ENCODE peak calls at places on chromosomes 5 and 9, in five cellular contexts. P, L, V, Z and H are unnamed samples.

GRCh38 chr9:81687521-81688261 is 1.7 kb downstream of the TLE1 start:
- DNase-seq in P (no peak), L (no peak), V (peak; percentile 61), Z (peak; percentile 70), H (peak; percentile 30)

GRCh38 chr9:134943411-134943810 is 25.7 kb upstream of the FCN1 start:
- DNase-seq in P (no peak), L (no peak), V (no peak), Z (no peak), H (no peak)

GRCh38 chr5:9829621-9830020 is 199.5 kb upstream of the TAS2R1 start:
- DNase-seq in P (no peak), L (no peak), V (no peak), Z (no peak), H (no peak)

GRCh38 chr9:88438819-88439218 is 50.6 kb downstream of the SPIN1 start:
- DNase-seq in P (no peak), L (no peak), V (no peak), Z (no peak), H (no peak)

GRCh38 chr9:129570450-129571297 is 50.2 kb downstream of the C9orf50 start:
- DNase-seq in P (peak; percentile 90), L (peak; percentile 70), V (peak; percentile 74), Z (peak; percentile 73), H (peak; percentile 49)

GRCh38 chr5:86999951-87000350 is 267.7 kb upstream of the RASA1 start:
- DNase-seq in P (no peak), L (no peak), V (no peak), Z (no peak), H (no peak)

GRCh38 chr5:74233571-74233970 is 407.0 kb downstream of the ENC1 start:
- DNase-seq in P (peak; percentile 84), L (no peak), V (no peak), Z (no peak), H (no peak)

GRCh38 chr5:172929371-172929838 is 29.8 kb upstream of the RPL26L1 start:
- DNase-seq in P (peak; percentile 99), L (no peak), V (no peak), Z (no peak), H (no peak)

GRCh38 chr5:98631311-98632054 is 142.0 kb upstream of the RGMB start:
- DNase-seq in P (peak; percentile 68), L (no peak), V (no peak), Z (no peak), H (no peak)

GRCh38 chr5:91109634-91110033 is 273.5 kb downstream of the ARRDC3 start:
- DNase-seq in P (no peak), L (no peak), V (no peak), Z (no peak), H (no peak)

GRCh38 chr5:82106207-82106606 is 134.4 kb downstream of the ATG10 start:
- DNase-seq in P (peak; percentile 32), L (no peak), V (peak; percentile 19), Z (no peak), H (no peak)

GRCh38 chr5:139181835-139182452 is 16.2 kb downstream of the SIL1 start:
- DNase-seq in P (peak; percentile 66), L (peak; percentile 36), V (peak; percentile 27), Z (no peak), H (no peak)

GRCh38 chr9:109249615-109250014 is 71.2 kb downstream of the EPB41L4B start:
- DNase-seq in P (no peak), L (no peak), V (no peak), Z (no peak), H (no peak)

GRCh38 chr5:598564-598890 is 13.6 kb upstream of the CEP72 start:
- DNase-seq in P (no peak), L (no peak), V (no peak), Z (no peak), H (no peak)

GRCh38 chr5:91281409-91281808 is 101.7 kb downstream of the ARRDC3 start:
- DNase-seq in P (peak; percentile 85), L (peak; percentile 34), V (no peak), Z (no peak), H (no peak)

GRCh38 chr9:20186231-20186630 is 397.4 kb upstream of the SLC24A2 start:
- DNase-seq in P (no peak), L (no peak), V (no peak), Z (no peak), H (no peak)

GRCh38 chr9:26955222-26955903 is 849 bp upstream of the IFT74 start:
- DNase-seq in P (no peak), L (no peak), V (no peak), Z (no peak), H (no peak)

GRCh38 chr9:90979138-90979551 is 177.5 kb downstream of the SYK start:
- DNase-seq in P (no peak), L (no peak), V (no peak), Z (no peak), H (no peak)

GRCh38 chr9:90061187-90061586 is 456.4 kb downstream of the GADD45G start:
- DNase-seq in P (no peak), L (no peak), V (no peak), Z (no peak), H (no peak)

GRCh38 chr9:133634024-133634691 is 2.0 kb upstream of the DBH start:
- DNase-seq in P (no peak), L (no peak), V (no peak), Z (no peak), H (no peak)

GRCh38 chr5:166595274-166595951 is 1696.0 kb upstream of the WWC1 start:
- DNase-seq in P (no peak), L (no peak), V (no peak), Z (no peak), H (no peak)

GRCh38 chr9:7371032-7371431 is 428.5 kb downstream of the DMAC1 start:
- DNase-seq in P (no peak), L (no peak), V (no peak), Z (no peak), H (no peak)

GRCh38 chr5:13107553-13107952 is 836.9 kb downstream of the DNAH5 start:
- DNase-seq in P (no peak), L (no peak), V (no peak), Z (no peak), H (no peak)

DNA sequence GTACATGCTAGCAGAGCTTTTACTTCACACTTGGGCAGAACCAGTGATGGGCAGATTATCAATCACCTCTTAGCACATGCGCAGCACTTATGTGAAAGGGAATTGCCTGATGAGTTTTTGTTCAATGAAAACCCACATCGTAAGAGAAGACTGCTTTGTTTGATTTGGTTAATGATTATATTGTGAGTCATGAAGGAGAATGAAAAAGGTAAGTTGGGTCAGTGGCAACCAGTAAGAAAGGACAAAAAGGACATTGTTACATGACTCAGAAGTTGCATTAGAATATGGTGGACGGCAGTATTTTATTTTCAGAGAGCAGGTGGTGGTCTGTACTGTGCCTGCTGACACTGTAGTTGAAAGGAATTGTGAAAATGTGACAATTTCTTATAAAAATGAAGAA is 127.4 kb downstream of the AOPEP start:
- DNase-seq in P (peak; percentile 32), L (peak; percentile 75), V (no peak), Z (no peak), H (no peak)
- TF ChIP-seq POLR2A in P (no peak), L (no peak), V (no peak), Z (peak; percentile 37), H (no peak)

GRCh38 chr5:123097871-123098735 is 9.1 kb downstream of the PRDM6 start:
- DNase-seq in P (no peak), L (no peak), V (no peak), Z (no peak), H (no peak)
- TF ChIP-seq CTCF in P (no peak), L (no peak), V (no peak), Z (no peak), H (no peak)

GRCh38 chr5:150300496-150301169 is 2.1 kb downstream of the ARSI start:
- DNase-seq in P (no peak), L (no peak), V (no peak), Z (no peak), H (no peak)
- H3K4me3 ChIP-seq in P (peak overlapping the region; percentile 6), L (no peak overlapping the region), V (no peak overlapping the region), Z (no peak overlapping the region), H (no peak overlapping the region)

GRCh38 chr9:94726495-94727191 is at the start of gene AOPEP:
- DNase-seq in P (peak; percentile 93), L (peak; percentile 90), V (peak; percentile 98), Z (peak; percentile 99), H (peak; percentile 97)
- TF ChIP-seq POLR2A in P (peak; percentile 77), L (peak; percentile 89), V (peak; percentile 81), Z (peak; percentile 80), H (no peak)

DNA sequence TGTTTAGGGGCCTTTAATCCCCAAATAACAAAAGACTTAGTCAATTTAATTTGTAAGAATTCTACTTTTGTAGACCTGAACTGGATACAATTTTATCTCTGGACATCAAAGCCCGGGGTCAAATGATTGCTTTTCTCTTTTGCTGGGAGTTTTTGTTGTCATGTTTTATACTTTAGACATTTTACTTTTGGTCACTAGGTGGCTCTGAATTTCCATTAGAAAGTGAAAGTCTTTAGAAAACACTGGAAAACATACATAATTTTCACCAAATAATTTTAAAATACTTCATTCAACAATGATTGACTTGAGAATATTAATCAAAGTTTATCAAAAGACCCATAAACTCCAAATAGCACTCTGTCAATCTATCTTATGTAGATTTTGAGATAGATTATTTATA is 2.8 kb upstream of the PCA3 start:
- DNase-seq in P (peak; percentile 7), L (no peak), V (no peak), Z (no peak), H (no peak)
- TF ChIP-seq CTCF in P (peak; percentile 50), L (peak; percentile 42), V (no peak), Z (peak; percentile 29), H (no peak)

DNA sequence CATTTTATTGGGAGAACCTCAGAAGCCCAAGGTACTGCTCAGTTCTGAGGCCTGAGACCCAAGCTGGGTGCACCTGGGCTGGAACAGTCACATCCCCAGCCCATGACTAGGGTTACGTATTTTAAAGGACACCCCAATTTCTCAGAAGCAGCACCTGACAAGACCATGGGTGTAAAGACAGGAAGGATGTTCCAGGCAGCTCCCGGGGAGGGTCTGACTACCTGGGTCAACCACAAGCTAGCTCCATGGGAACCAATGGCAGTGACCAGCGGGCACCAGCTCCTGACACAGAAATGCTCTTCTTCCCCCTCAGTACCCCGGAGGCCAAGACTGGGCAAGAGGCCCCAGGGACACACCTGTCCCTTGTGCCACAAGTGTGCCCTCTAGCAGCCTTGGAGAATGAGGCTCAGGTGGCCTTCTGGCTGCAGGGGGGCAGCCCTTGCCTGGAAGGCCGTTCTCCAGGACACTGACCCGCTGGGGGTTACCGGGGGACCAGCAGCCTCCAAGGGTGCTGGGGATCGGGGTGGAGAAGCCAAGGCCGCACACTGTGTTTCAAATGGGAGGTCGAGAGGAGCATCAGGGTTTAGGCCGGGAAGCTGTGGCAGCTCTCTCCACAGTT is 52.6 kb downstream of the IPPK start:
- DNase-seq in P (no peak), L (no peak), V (peak; percentile 23), Z (peak; percentile 40), H (no peak)
- H3K4me3 ChIP-seq in P (no peak overlapping the region), L (no peak overlapping the region), V (no peak overlapping the region), Z (no peak overlapping the region), H (no peak overlapping the region)

GRCh38 chr9:127448112-127448805 is 2.9 kb downstream of the RPL12 start:
- DNase-seq in P (no peak), L (no peak), V (no peak), Z (no peak), H (no peak)
- TF ChIP-seq POLR2A in P (no peak), L (no peak), V (no peak), Z (no peak), H (no peak)